ENCODE peak calls at places on chromosome 1, in eight cellular contexts. B, P, J, X, C, L, O and D are unnamed samples.

GRCh38 chr1:16117369-16117768 is 38.5 kb downstream of the EPHA2 start:
- DNase-seq in X (no peak), B (no peak), O (peak), J (peak), C (no peak), L (no peak), P (no peak), D (no peak)

GRCh38 chr1:203650012-203650836 is 23.6 kb downstream of the ATP2B4 start:
- DNase-seq in C (peak), B (no peak), O (no peak), P (peak), J (peak), X (no peak), L (peak), D (peak)

GRCh38 chr1:37033355-37034291 is 692 bp downstream of the GRIK3 start:
- DNase-seq in X (no peak), O (no peak), J (no peak), B (no peak), C (no peak), P (no peak), L (no peak), D (no peak)

GRCh38 chr1:22315315-22316078 is 136.2 kb upstream of the ZBTB40 start:
- DNase-seq in P (no peak), C (no peak), X (no peak), B (no peak), O (no peak), J (no peak), L (no peak), D (no peak)

GRCh38 chr1:66624412-66625060 is 90.6 kb downstream of the SGIP1 start:
- DNase-seq in O (peak), X (no peak), P (no peak), C (no peak), J (no peak), B (peak), L (no peak), D (no peak)

GRCh38 chr1:38340409-38340808 is 293.8 kb upstream of the POU3F1 start:
- DNase-seq in O (no peak), L (no peak), X (no peak), C (no peak), B (no peak), P (no peak), J (no peak), D (no peak)

GRCh38 chr1:63255153-63255552 is 67.2 kb upstream of the FOXD3 start:
- DNase-seq in C (no peak), O (no peak), L (no peak), P (no peak), J (no peak), X (no peak), B (no peak), D (no peak)

GRCh38 chr1:12314328-12314903 is 84.6 kb downstream of the VPS13D start:
- DNase-seq in O (no peak), X (no peak), J (no peak), P (no peak), C (no peak), B (no peak), L (no peak), D (no peak)

GRCh38 chr1:8040586-8040985 is 14.5 kb upstream of the ERRFI1 start:
- DNase-seq in C (peak), L (no peak), X (peak), B (peak), O (peak), J (peak), P (no peak), D (peak)

GRCh38 chr1:160219062-160219929 is 14.1 kb downstream of the PEA15 start:
- DNase-seq in O (peak), C (peak), B (peak), L (peak), X (no peak), J (no peak), P (no peak), D (peak)

GRCh38 chr1:109547412-109548320 is 749 bp upstream of the GNAI3 start:
- DNase-seq in X (no peak), L (no peak), B (no peak), J (no peak), O (no peak), P (no peak), C (peak), D (no peak)

GRCh38 chr1:18104546-18105100 is 3.0 kb upstream of the IGSF21 start:
- DNase-seq in O (no peak), X (no peak), C (no peak), B (no peak), P (no peak), L (no peak), J (no peak), D (no peak)

GRCh38 chr1:169882039-169882511 is 11.6 kb downstream of the SCYL3 start:
- DNase-seq in O (no peak), P (no peak), C (no peak), X (no peak), B (no peak), L (no peak), J (peak), D (no peak)

GRCh38 chr1:7284839-7285435 is 486.2 kb upstream of the VAMP3 start:
- DNase-seq in B (no peak), X (no peak), J (no peak), L (no peak), C (no peak), P (no peak), O (no peak), D (no peak)

GRCh38 chr1:94247146-94248094 is 10.0 kb upstream of the ARHGAP29 start:
- DNase-seq in P (no peak), X (peak), L (peak), J (peak), O (no peak), C (peak), B (no peak), D (peak)

GRCh38 chr1:162988869-162989268 is 80.3 kb upstream of the RGS4 start:
- DNase-seq in C (no peak), J (no peak), L (no peak), B (no peak), X (no peak), P (no peak), O (no peak), D (no peak)

GRCh38 chr1:153120945-153121344 is 7.6 kb upstream of the SPRR2F start:
- DNase-seq in P (no peak), B (no peak), L (no peak), O (no peak), X (no peak), C (no peak), J (no peak), D (no peak)

GRCh38 chr1:45566722-45567121 is 16.1 kb downstream of the AKR1A1 start:
- DNase-seq in P (no peak), J (peak), L (no peak), X (peak), O (no peak), B (no peak), C (no peak), D (peak)

GRCh38 chr1:111275079-111275478 is 15.6 kb upstream of the CHIA start:
- DNase-seq in O (peak), B (peak), X (peak), C (no peak), L (no peak), J (no peak), P (no peak), D (peak)